ENCODE peak calls at places on chromosomes 3 and 15, in five cellular contexts. G is dorsolateral prefrontal cortex; V is activated CD8-positive, alpha-beta T cell treated with anti-CD3 and anti-CD28 coated beads for 36 hours; O is progenitor cell of endocrine pancreas; C is AG09319. D is an unnamed sample.

GRCh38 chr3:124257332-124257864 is 265.5 kb upstream of the ROPN1 start:
- DNase-seq in G (no peak), V (no peak), O (no peak), C (no peak), D (no peak)

GRCh38 chr15:88638626-88639372 is at the start of gene ISG20:
- DNase-seq in G (peak; percentile 72), V (peak; percentile 99), O (peak; percentile 55), C (peak; percentile 90), D (peak; percentile 92)

GRCh38 chr15:44308874-44309273 is 20.4 kb downstream of the GOLM2 start:
- DNase-seq in G (no peak), V (no peak), O (no peak), C (no peak), D (no peak)

GRCh38 chr3:189903562-189904250 is 217.0 kb downstream of the P3H2 start:
- DNase-seq in G (no peak), V (no peak), O (no peak), C (no peak), D (no peak)

GRCh38 chr15:68418611-68419161 is 13.3 kb downstream of the ITGA11 start:
- DNase-seq in G (no peak), V (no peak), O (no peak), C (no peak), D (no peak)

GRCh38 chr15:40256642-40257235 is 17.9 kb downstream of the PAK6 start:
- DNase-seq in G (no peak), V (peak; percentile 21), O (no peak), C (no peak), D (no peak)

GRCh38 chr3:57003676-57004075 is 56.8 kb upstream of the SPATA12 start:
- DNase-seq in G (no peak), V (no peak), O (no peak), C (no peak), D (no peak)

GRCh38 chr3:137792633-137793271 is 28.6 kb downstream of the SOX14 start:
- DNase-seq in G (no peak), V (peak; percentile 17), O (no peak), C (no peak), D (no peak)

GRCh38 chr3:172096881-172097420 is 57.6 kb downstream of the FNDC3B start:
- DNase-seq in G (no peak), V (no peak), O (no peak), C (peak; percentile 34), D (no peak)

GRCh38 chr3:61985020-61985419 is 388.3 kb downstream of the FEZF2 start:
- DNase-seq in G (no peak), V (no peak), O (no peak), C (no peak), D (no peak)

GRCh38 chr3:161920196-161920595 is 423.6 kb downstream of the OTOL1 start:
- DNase-seq in G (no peak), V (no peak), O (no peak), C (no peak), D (no peak)

GRCh38 chr3:70543493-70543892 is 231.1 kb upstream of the MDFIC2 start:
- DNase-seq in G (no peak), V (no peak), O (no peak), C (no peak), D (no peak)

GRCh38 chr15:82263350-82263749 is 732 bp downstream of the SAXO2 start:
- DNase-seq in G (no peak), V (no peak), O (no peak), C (no peak), D (no peak)

GRCh38 chr3:49351521-49352011 is 6.6 kb downstream of the GPX1 start:
- DNase-seq in G (no peak), V (no peak), O (no peak), C (peak; percentile 85), D (no peak)

GRCh38 chr3:156676467-156677119 is 2.2 kb downstream of the TIPARP start:
- DNase-seq in G (no peak), V (no peak), O (no peak), C (no peak), D (no peak)

GRCh38 chr3:178056868-178057267 is 479.4 kb upstream of the KCNMB2 start:
- DNase-seq in G (no peak), V (no peak), O (no peak), C (no peak), D (no peak)

GRCh38 chr3:66428733-66429132 is 72.1 kb downstream of the LRIG1 start:
- DNase-seq in G (peak; percentile 62), V (no peak), O (no peak), C (peak; percentile 95), D (no peak)

GRCh38 chr3:117230924-117231323 is 521.3 kb downstream of the TUSC7 start:
- DNase-seq in G (no peak), V (no peak), O (no peak), C (no peak), D (no peak)

GRCh38 chr3:115861166-115861733 is 237.9 kb downstream of the GAP43 start:
- DNase-seq in G (no peak), V (no peak), O (no peak), C (no peak), D (no peak)
- TF ChIP-seq CTCF in G (no peak), V (no peak), O (peak; percentile 55), C (no peak), D (no peak)

DNA sequence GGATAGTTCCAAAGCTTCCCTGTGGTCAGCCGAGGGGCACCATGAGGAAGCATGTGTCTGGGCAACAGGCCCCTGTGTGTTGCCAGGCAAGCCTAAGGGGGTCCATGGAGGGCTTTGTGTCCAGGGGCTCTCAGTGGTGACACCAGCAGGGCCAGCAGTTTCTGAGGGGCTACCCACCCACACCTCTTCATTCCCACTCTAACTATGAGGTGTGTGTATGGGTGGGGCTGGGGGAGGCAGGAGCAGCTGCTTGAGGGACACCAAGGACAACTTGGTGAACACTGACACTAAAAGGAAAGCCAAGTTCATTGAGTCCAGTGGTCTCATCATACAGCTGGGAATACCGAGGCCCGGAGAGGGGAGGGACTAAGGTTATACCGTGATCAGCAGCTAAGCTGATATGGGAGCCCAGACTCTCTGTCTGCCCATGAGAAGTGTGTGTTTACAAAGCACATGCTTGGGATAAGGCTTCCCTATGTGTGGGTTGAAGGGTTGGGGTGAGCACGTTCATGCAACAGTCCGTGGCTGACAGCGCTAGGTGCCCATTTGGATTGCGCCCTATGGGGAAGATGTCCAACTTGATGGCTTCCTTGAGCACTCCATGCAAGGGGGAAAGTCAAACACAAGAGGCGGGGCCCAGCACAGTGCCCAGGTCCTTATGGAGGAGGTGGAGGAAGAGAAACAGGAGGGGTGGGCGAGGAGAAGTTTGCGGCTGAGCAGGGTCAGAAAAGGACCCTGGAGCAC is 34.8 kb upstream of the CHRNB4 start:
- DNase-seq in G (no peak), V (no peak), O (no peak), C (no peak), D (no peak)
- TF ChIP-seq CTCF in G (no peak), V (no peak), O (no peak), C (no peak), D (no peak)

DNA sequence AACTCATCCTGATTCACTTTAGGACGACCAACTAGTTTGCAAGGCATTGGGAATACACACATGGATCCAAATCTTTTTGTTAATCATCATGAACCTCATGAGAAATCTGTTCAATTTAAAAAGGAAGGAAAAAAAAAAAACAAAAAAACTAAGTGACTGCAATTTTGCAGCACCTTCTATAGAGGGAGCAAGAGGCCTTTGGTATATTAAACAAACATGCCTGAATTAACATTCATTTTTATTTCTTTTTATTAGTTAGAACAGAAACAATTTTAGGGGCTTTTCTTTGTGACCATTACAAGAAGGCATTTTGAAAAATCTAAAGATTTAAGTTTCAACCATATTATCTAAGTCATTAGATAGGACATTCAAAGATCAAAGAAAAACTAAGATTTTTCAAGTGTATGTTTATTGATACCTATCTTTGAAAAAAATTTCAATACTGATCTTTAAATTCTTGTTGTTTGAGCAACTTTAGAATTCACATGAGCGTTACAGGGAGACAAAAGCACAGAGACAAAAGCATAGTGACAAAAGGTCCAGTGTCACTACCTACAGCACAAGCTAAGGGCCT is 182.4 kb downstream of the CBLB start:
- DNase-seq in G (no peak), V (no peak), O (no peak), C (no peak), D (peak; percentile 31)
- TF ChIP-seq CTCF in G (peak; percentile 86), V (peak; percentile 89), O (peak; percentile 86), C (peak; percentile 76), D (peak; percentile 40)

GRCh38 chr3:139307072-139307491 is 36.7 kb upstream of the MRPS22 start:
- DNase-seq in G (no peak), V (no peak), O (no peak), C (no peak), D (no peak)
- TF ChIP-seq CTCF in G (no peak), V (no peak), O (no peak), C (no peak), D (no peak)

DNA sequence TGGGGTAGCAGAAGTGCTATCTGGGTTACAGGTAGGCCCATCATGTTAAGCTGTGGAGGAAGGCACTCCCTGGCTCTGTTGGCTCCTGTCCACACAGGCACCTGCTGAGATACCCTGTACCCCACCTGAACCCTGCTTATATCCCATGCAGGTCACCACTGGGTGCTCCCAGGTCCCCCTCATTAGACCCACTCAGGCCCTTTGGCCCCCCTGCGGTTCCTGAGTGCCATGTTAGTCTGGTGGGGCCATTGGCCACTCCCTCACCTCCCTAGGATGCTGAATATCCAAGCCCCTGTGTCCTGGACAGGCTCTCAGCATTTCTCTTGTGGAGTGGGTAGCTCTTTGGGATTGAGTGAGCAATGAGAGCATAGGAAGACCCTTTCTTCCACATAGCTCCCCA is 128.2 kb downstream of the EPHB1 start:
- DNase-seq in G (no peak), V (no peak), O (no peak), C (no peak), D (no peak)
- TF ChIP-seq CTCF in G (no peak), V (no peak), O (no peak), C (no peak), D (no peak)

GRCh38 chr3:131535596-131535995 is 32.8 kb upstream of the MRPL3 start:
- DNase-seq in G (no peak), V (no peak), O (no peak), C (no peak), D (no peak)
- TF ChIP-seq CTCF in G (no peak), V (no peak), O (no peak), C (no peak), D (no peak)